ENCODE peak calls at places on chromosomes 2 and 18, in eight cellular contexts. M is hippocampal formation; F is GM10248; U is NCI-H1105; H is NCI-H460; V is stimulated activated CD4-positive, alpha-beta T cell treated with anti-CD3 and anti-CD28 coated beads, Interleukin-1b, Interleukin-23, amount 100 ng/mL, for 1 hour; W is fibroblast of lung; Q is AG20443. L is an unnamed sample.

GRCh38 chr2:158644139-158644538 is 151.0 kb upstream of the DAPL1 start:
- DNase-seq in M (no peak), F (no peak), U (no peak), H (no peak), V (no peak), W (peak; percentile 52), Q (peak; percentile 78), L (no peak)

GRCh38 chr2:132621131-132621875 is 48.7 kb downstream of the LYPD1 start:
- DNase-seq in M (no peak), F (no peak), U (peak; percentile 40), H (no peak), V (no peak), W (no peak), Q (no peak), L (no peak)

GRCh38 chr2:152165780-152166179 is 9.8 kb downstream of the STAM2 start:
- DNase-seq in M (no peak), F (no peak), U (no peak), H (no peak), V (no peak), W (no peak), Q (no peak), L (no peak)

GRCh38 chr2:10547011-10547410 is 98.9 kb upstream of the ODC1 start:
- DNase-seq in M (no peak), F (no peak), U (no peak), H (no peak), V (no peak), W (no peak), Q (peak; percentile 52), L (no peak)

GRCh38 chr18:62324917-62325805 is at the start of gene TNFRSF11A:
- DNase-seq in M (no peak), F (peak; percentile 87), U (peak; percentile 32), H (peak; percentile 32), V (peak; percentile 48), W (no peak), Q (peak; percentile 51), L (peak; percentile 46)

GRCh38 chr18:39149211-39149806 is 1583.7 kb upstream of the CELF4 start:
- DNase-seq in M (no peak), F (no peak), U (no peak), H (no peak), V (no peak), W (no peak), Q (no peak), L (no peak)

GRCh38 chr2:33496150-33496549 is 19.7 kb downstream of the RASGRP3 start:
- DNase-seq in M (no peak), F (no peak), U (no peak), H (no peak), V (no peak), W (peak; percentile 49), Q (peak; percentile 39), L (no peak)

GRCh38 chr2:184734338-184734737 is 136.0 kb downstream of the ZNF804A start:
- DNase-seq in M (no peak), F (no peak), U (no peak), H (no peak), V (no peak), W (no peak), Q (no peak), L (no peak)

GRCh38 chr2:236606023-236606422 is 36.4 kb downstream of the ACKR3 start:
- DNase-seq in M (no peak), F (no peak), U (no peak), H (no peak), V (no peak), W (no peak), Q (no peak), L (no peak)

GRCh38 chr18:27921904-27922541 is 254.9 kb downstream of the CDH2 start:
- DNase-seq in M (no peak), F (no peak), U (no peak), H (peak; percentile 2), V (no peak), W (peak; percentile 24), Q (peak; percentile 6), L (no peak)

GRCh38 chr2:237497820-237498128 is 10.7 kb downstream of the MLPH start:
- DNase-seq in M (no peak), F (no peak), U (no peak), H (no peak), V (no peak), W (peak; percentile 86), Q (peak; percentile 73), L (no peak)

GRCh38 chr2:120509213-120509815 is 163.4 kb downstream of the INHBB start:
- DNase-seq in M (no peak), F (no peak), U (no peak), H (no peak), V (no peak), W (no peak), Q (no peak), L (no peak)

GRCh38 chr2:55772309-55772980 is 78.8 kb upstream of the PNPT1 start:
- DNase-seq in M (no peak), F (no peak), U (no peak), H (peak; percentile 29), V (no peak), W (no peak), Q (no peak), L (no peak)

GRCh38 chr2:127485051-127485693 is 41.1 kb downstream of the IWS1 start:
- DNase-seq in M (no peak), F (no peak), U (no peak), H (no peak), V (no peak), W (no peak), Q (no peak), L (no peak)

GRCh38 chr2:226669905-226670304 is 129.7 kb downstream of the IRS1 start:
- DNase-seq in M (no peak), F (no peak), U (no peak), H (no peak), V (no peak), W (no peak), Q (no peak), L (no peak)

GRCh38 chr2:241657851-241658254 is 20.4 kb downstream of the ATG4B start:
- DNase-seq in M (no peak), F (no peak), U (no peak), H (no peak), V (no peak), W (no peak), Q (no peak), L (no peak)

GRCh38 chr2:171009386-171009785 is 80.3 kb downstream of the GORASP2 start:
- DNase-seq in M (no peak), F (no peak), U (no peak), H (no peak), V (no peak), W (no peak), Q (no peak), L (no peak)

GRCh38 chr18:45253973-45254372 is 361.3 kb upstream of the SLC14A2 start:
- DNase-seq in M (no peak), F (no peak), U (no peak), H (no peak), V (no peak), W (no peak), Q (no peak), L (no peak)

GRCh38 chr2:113142290-113142689 is 14.9 kb downstream of the IL1RN start:
- DNase-seq in M (no peak), F (no peak), U (no peak), H (no peak), V (no peak), W (no peak), Q (no peak), L (no peak)

GRCh38 chr2:48339451-48339850 is 190.5 kb upstream of the STON1 start:
- DNase-seq in M (no peak), F (no peak), U (no peak), H (no peak), V (no peak), W (no peak), Q (no peak), L (no peak)